ENCODE peak calls at places on chromosomes 16 and 17, in five cellular contexts. I is brain microvascular endothelial cell, J is colonic mucosa, B is adrenal gland, P is sigmoid colon. A is an unnamed sample.

GRCh38 chr16:30875881-30876791 is 17.7 kb downstream of the BCL7C start:
- DNase-seq in I (no peak), J (peak), B (peak), P (no peak), A (no peak)

GRCh38 chr16:21162661-21163151 is 4.2 kb downstream of the LDAF1 start:
- DNase-seq in I (no peak), J (no peak), B (peak), P (peak), A (no peak)

GRCh38 chr16:84465154-84465553 is 39.3 kb downstream of the MEAK7 start:
- DNase-seq in I (no peak), J (no peak), B (no peak), P (peak), A (no peak)

GRCh38 chr17:31508310-31509094 is 117.0 kb downstream of the RAB11FIP4 start:
- DNase-seq in I (no peak), J (peak), B (no peak), P (no peak), A (no peak)

GRCh38 chr17:55765472-55765871 is 14.6 kb downstream of the PCTP start:
- DNase-seq in I (no peak), J (no peak), B (no peak), P (no peak), A (no peak)

GRCh38 chr17:45276031-45276430 is 14.1 kb upstream of the SPATA32 start:
- DNase-seq in I (no peak), J (no peak), B (no peak), P (no peak), A (no peak)

GRCh38 chr16:50326835-50327465 is 41.8 kb downstream of the BRD7 start:
- DNase-seq in I (peak), J (no peak), B (no peak), P (no peak), A (no peak)

GRCh38 chr17:77684803-77685580 is 273.5 kb upstream of the TNRC6C start:
- DNase-seq in I (no peak), J (no peak), B (no peak), P (peak), A (no peak)

GRCh38 chr17:37463039-37463438 is 26.7 kb upstream of the DUSP14 start:
- DNase-seq in I (no peak), J (no peak), B (no peak), P (no peak), A (no peak)

GRCh38 chr17:50841949-50842354 is 6.6 kb downstream of the WFIKKN2 start:
- DNase-seq in I (peak), J (peak), B (peak), P (no peak), A (no peak)

GRCh38 chr16:56269824-56270684 is 78.8 kb downstream of the GNAO1 start:
- DNase-seq in I (peak), J (no peak), B (no peak), P (peak), A (no peak)

GRCh38 chr16:23388786-23389185 is 64.2 kb downstream of the COG7 start:
- DNase-seq in I (no peak), J (no peak), B (no peak), P (peak), A (no peak)

GRCh38 chr17:27915715-27916114 is 22.6 kb upstream of the LYRM9 start:
- DNase-seq in I (no peak), J (no peak), B (no peak), P (no peak), A (no peak)

GRCh38 chr17:78557598-78558039 is 19.6 kb downstream of the DNAH17 start:
- DNase-seq in I (peak), J (no peak), B (no peak), P (no peak), A (no peak)

GRCh38 chr17:57468932-57469775 is 212.8 kb downstream of the MSI2 start:
- DNase-seq in I (no peak), J (no peak), B (peak), P (no peak), A (no peak)

GRCh38 chr16:21264226-21265036 is 13.7 kb downstream of the CRYM start:
- DNase-seq in I (no peak), J (peak), B (no peak), P (no peak), A (peak)

GRCh38 chr17:36525113-36525512 is 9.6 kb downstream of the MYO19 start:
- DNase-seq in I (no peak), J (no peak), B (no peak), P (no peak), A (no peak)

GRCh38 chr17:77690271-77691161 is 268.0 kb upstream of the TNRC6C start:
- DNase-seq in I (no peak), J (no peak), B (no peak), P (no peak), A (peak)

GRCh38 chr16:20871258-20871657 is 28.9 kb downstream of the DCUN1D3 start:
- DNase-seq in I (no peak), J (no peak), B (no peak), P (no peak), A (no peak)

GRCh38 chr16:19549688-19550087 is 5.8 kb upstream of the VPS35L start:
- DNase-seq in I (no peak), J (no peak), B (no peak), P (no peak), A (no peak)

GRCh38 chr16:25187491-25187795 is 29.3 kb upstream of the AQP8 start:
- DNase-seq in I (no peak), J (no peak), B (no peak), P (no peak), A (no peak)

GRCh38 chr16:85238233-85238647 is 126.0 kb upstream of the CIBAR2 start:
- DNase-seq in I (peak), J (peak), B (peak), P (peak), A (peak)

GRCh38 chr17:48270896-48271295 is 159.1 kb downstream of the SKAP1 start:
- DNase-seq in I (no peak), J (no peak), B (no peak), P (no peak), A (no peak)

GRCh38 chr16:67528870-67529638 is 425 bp downstream of the RIPOR1 start:
- DNase-seq in I (no peak), J (peak), B (peak), P (no peak), A (peak)

GRCh38 chr16:54027126-54027922 is 259.3 kb downstream of the IRX3 start:
- DNase-seq in I (peak), J (no peak), B (peak), P (no peak), A (no peak)

GRCh38 chr17:18181358-18181757 is 2.3 kb upstream of the ALKBH5 start:
- DNase-seq in I (no peak), J (no peak), B (no peak), P (no peak), A (no peak)

GRCh38 chr16:66580605-66581209 is 1.4 kb downstream of the CMTM2 start:
- DNase-seq in I (peak), J (no peak), B (no peak), P (no peak), A (no peak)

GRCh38 chr16:27769561-27770222 is 219.7 kb downstream of the KATNIP start:
- DNase-seq in I (peak), J (no peak), B (no peak), P (no peak), A (no peak)

GRCh38 chr16:46885960-46886763 is 2.0 kb downstream of the GPT2 start:
- DNase-seq in I (no peak), J (no peak), B (no peak), P (no peak), A (no peak)

GRCh38 chr17:40190197-40191021 is 13.1 kb downstream of the RAPGEFL1 start:
- DNase-seq in I (no peak), J (no peak), B (no peak), P (no peak), A (no peak)

GRCh38 chr17:59826741-59827453 is 65.8 kb downstream of the TUBD1 start:
- DNase-seq in I (no peak), J (no peak), B (no peak), P (no peak), A (no peak)

GRCh38 chr17:17824780-17825614 is 11.8 kb downstream of the SREBF1 start:
- DNase-seq in I (no peak), J (no peak), B (peak), P (peak), A (no peak)

GRCh38 chr17:29078183-29079045 is 35.5 kb downstream of the PIPOX start:
- DNase-seq in I (no peak), J (no peak), B (peak), P (no peak), A (no peak)

GRCh38 chr17:55479903-55480302 is 31.3 kb downstream of the SMIM36 start:
- DNase-seq in I (no peak), J (no peak), B (no peak), P (no peak), A (no peak)

GRCh38 chr16:23960081-23960499 is 124.3 kb downstream of the PRKCB start:
- DNase-seq in I (no peak), J (no peak), B (no peak), P (no peak), A (no peak)

GRCh38 chr16:77599793-77600415 is 122.4 kb upstream of the NUDT7 start:
- DNase-seq in I (peak), J (peak), B (peak), P (no peak), A (no peak)
- TF ChIP-seq CTCF in I (peak), J (peak), B (peak), P (no peak), A (no peak)

GRCh38 chr17:41917957-41918391 is 777 bp downstream of the ACLY start:
- DNase-seq in I (peak), J (peak), B (peak), P (peak), A (peak)

GRCh38 chr17:41915566-41915965 is 3.2 kb downstream of the ACLY start:
- DNase-seq in I (no peak), J (no peak), B (no peak), P (no peak), A (no peak)

GRCh38 chr17:41919165-41919817 is 540 bp upstream of the ACLY start:
- DNase-seq in I (no peak), J (peak), B (peak), P (no peak), A (no peak)

GRCh38 chr17:41918392-41919164 is at the start of gene ACLY:
- DNase-seq in I (peak), J (peak), B (peak), P (peak), A (peak)

DNA sequence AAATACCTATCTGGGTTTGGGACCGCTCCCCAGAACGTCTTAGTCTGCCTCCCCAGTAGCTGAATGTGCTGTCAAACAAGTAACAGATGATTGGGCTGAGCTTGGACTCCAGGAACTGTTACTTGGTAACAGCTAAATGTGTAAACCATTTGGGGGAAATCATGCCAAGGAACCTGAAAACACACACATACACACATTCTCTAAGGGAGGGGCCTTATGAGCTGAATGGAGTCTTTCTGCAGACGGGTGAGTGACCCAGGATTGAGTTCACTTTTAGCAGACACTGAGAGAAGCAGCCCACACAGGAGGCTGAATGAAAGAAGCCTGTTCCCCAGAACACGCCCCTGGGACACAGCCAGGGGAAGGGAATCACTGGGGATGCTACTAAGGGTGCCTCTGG is 1.6 kb downstream of the ACLY start:
- DNase-seq in I (peak), J (peak), B (no peak), P (no peak), A (no peak)
- H3K4me3 ChIP-seq in I (peak), J (no peak), B (no peak), P (peak), A (peak)

DNA sequence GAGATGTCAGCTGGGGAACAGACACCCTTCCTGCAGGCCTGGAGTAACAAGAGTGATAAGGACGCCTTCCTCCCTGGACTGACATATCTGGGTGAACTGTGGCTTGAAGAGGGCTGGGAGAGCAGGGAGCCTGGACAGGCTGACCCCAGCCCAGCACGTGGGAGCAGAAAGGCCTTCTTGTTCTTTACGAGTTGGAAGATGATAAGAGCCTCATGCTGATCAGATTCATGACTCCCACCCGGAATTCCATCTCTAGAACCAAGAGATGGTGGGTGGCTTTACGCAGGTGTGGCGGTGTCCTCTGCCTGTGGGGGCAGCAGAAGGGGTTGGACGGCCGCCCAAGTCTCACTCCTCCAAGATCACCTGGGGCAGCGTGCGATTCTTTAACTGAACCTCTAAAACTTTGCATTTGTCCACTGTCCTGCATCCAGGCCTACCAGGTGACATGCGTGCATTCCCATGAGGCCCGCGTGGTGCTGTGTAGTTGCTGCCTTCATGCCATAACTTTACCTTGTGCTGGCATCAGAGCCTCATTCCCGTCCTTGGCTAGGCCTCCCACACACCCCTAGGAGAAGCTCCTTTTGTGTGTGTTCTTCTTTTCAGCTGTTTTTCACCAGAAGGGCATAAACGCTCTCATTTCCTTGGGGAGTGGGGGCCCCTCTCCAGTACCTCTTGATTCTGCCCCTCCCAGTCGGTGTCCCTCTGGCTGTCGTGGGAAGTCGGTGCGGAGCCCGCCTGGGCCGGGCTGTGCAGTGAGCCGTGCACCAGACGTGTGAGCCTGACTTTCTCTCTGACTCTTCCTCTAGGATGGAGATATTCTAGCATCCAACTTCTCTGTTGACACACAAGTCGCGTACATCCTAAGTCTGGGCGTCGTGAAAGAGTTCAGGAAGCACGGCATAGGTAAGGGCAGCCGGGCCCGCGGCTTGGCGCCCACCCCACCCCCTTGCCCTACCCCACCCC is 13.3 kb downstream of the C16orf90 start:
- DNase-seq in I (no peak), J (no peak), B (no peak), P (no peak), A (no peak)
- H3K27ac ChIP-seq in I (no peak), J (no peak), B (no peak), P (no peak), A (no peak)

GRCh38 chr17:80742091-80742490 is 197.5 kb downstream of the RPTOR start:
- DNase-seq in I (no peak), J (no peak), B (no peak), P (no peak), A (no peak)

GRCh38 chr17:80738987-80739730 is 194.5 kb downstream of the RPTOR start:
- DNase-seq in I (no peak), J (no peak), B (no peak), P (no peak), A (no peak)

GRCh38 chr17:80738020-80738380 is 193.4 kb downstream of the RPTOR start:
- DNase-seq in I (no peak), J (no peak), B (no peak), P (no peak), A (no peak)

GRCh38 chr17:80738406-80738805 is 193.8 kb downstream of the RPTOR start:
- DNase-seq in I (no peak), J (no peak), B (no peak), P (no peak), A (no peak)

DNA sequence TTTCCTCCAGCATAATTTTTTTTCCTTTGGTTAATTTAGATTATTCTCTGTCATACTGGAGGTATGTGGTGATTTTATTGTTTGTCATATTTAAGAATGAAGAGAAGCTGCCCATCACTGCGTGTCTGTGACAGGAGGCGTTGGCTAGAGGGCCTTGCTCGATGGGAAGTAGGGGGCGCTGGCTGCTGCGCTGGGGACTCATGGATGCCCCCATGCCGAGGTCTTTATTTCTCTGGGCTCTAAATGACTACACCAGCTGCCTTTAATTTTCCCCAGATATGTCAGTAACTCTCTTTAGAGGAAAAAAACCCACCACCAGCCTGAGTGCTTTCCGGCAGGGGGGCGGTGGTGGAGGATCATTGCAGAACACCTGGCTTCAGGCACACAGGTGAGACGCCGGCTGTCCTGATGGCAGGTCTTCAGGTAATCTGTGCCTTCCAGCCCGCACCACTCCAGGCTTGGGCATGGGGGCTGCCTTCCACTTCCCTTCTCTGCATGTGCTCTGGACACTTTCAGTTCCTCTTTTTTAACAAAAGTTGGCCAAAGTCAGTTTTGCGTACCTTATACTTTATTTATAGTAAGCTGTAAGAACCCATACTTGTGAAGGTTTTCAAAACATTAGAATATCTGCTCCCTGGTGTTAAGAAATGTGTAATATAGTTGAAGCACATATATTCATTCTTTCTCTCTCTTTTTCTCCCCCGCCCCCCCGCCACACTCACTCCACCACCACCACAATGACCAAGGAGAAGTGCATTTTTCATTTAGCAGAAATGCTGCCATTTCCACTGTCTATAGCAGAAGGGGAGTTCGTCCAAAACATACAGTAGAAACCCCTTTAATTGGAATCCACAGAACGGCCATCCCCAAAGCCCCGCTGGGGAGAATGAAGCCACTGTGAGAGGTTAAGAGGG is 192.7 kb downstream of the RPTOR start:
- DNase-seq in I (no peak), J (no peak), B (no peak), P (no peak), A (no peak)
- TF ChIP-seq CTCF in I (no peak), J (no peak), B (no peak), P (no peak), A (no peak)

DNA sequence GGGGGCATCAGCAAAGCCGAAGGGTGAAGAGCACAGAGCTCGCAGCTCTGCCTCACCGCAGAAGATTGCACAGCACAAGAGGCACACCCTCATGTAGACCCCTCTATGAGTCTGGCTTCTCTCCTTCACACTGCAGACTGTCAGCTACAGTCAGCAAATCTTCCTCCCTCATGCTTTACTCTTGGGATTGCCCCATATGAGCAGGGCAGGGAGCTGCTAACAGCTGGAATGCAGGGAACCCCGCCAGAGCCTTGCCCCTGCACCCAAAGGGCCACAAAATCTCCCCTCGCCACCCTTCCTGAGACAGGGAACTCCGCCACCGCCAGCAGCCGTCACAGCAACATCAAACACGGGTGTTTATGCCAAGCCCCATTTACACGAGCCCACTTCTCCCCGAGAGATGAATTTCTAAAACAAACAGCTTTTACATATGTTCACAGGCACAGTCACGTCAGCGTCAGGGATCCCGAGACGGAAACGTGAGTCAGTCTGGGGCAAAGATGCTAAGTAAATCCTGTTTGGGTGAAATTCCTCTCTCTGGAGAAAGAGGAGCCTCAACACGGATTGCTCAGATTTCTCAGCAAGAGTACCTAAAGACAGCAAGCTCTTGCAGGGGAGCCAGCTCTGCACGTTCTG is 121.8 kb downstream of the CDYL2 start:
- DNase-seq in I (peak), J (no peak), B (no peak), P (no peak), A (no peak)
- H3K4me3 ChIP-seq in I (peak), J (no peak), B (no peak), P (no peak), A (no peak)

GRCh38 chr16:11729787-11730186 is 12.9 kb downstream of the TXNDC11 start:
- DNase-seq in I (no peak), J (no peak), B (no peak), P (no peak), A (no peak)
- H3K27ac ChIP-seq in I (no peak), J (no peak), B (no peak), P (no peak), A (no peak)

GRCh38 chr16:77223184-77223583 is 24.0 kb downstream of the SYCE1L start:
- DNase-seq in I (no peak), J (peak), B (no peak), P (no peak), A (no peak)
- TF ChIP-seq CTCF in I (peak), J (no peak), B (no peak), P (no peak), A (no peak)